ENCODE peak calls at places on chromosomes 11 and 22, in ten cellular contexts. G, L, O, E, J, N, W, I, Q and Z are unnamed samples. For H3K4me1, the result is how much of the 10 kb centered on the place peaks cover.

GRCh38 chr11:19199766-19200165 is 2.0 kb downstream of the CSRP3 start:
- DNase-seq in G (no peak), L (no peak), O (no peak), E (no peak), J (no peak), N (no peak), W (no peak), I (no peak), Q (no peak), Z (no peak)

GRCh38 chr11:111427471-111427912 is 48.4 kb upstream of the POU2AF1 start:
- DNase-seq in G (peak), L (no peak), O (no peak), E (no peak), J (no peak), N (peak), W (peak), I (no peak), Q (no peak), Z (no peak)

GRCh38 chr22:45777046-45777851 is 105.6 kb downstream of the ATXN10 start:
- DNase-seq in G (peak), L (no peak), O (no peak), E (no peak), J (no peak), N (no peak), W (no peak), I (no peak), Q (peak), Z (no peak)

GRCh38 chr11:65539401-65540289 is 14.8 kb downstream of the SCYL1 start:
- DNase-seq in G (peak), L (peak), O (peak), E (no peak), J (peak), N (no peak), W (no peak), I (no peak), Q (no peak), Z (no peak)

GRCh38 chr11:117744471-117745280 is 52.3 kb downstream of the DSCAML1 start:
- DNase-seq in G (no peak), L (no peak), O (no peak), E (no peak), J (no peak), N (no peak), W (no peak), I (no peak), Q (no peak), Z (no peak)

GRCh38 chr11:18617688-18618340 is 16.3 kb downstream of the SPTY2D1 start:
- DNase-seq in G (no peak), L (no peak), O (no peak), E (no peak), J (no peak), N (peak), W (no peak), I (peak), Q (no peak), Z (no peak)

GRCh38 chr11:69640260-69640994 is 529 bp upstream of the CCND1 start:
- DNase-seq in G (peak), L (peak), O (peak), E (no peak), J (peak), N (no peak), W (no peak), I (no peak), Q (peak), Z (no peak)

GRCh38 chr11:122068096-122068495 is 47.9 kb downstream of the BLID start:
- DNase-seq in G (no peak), L (no peak), O (no peak), E (no peak), J (no peak), N (no peak), W (no peak), I (no peak), Q (no peak), Z (no peak)

GRCh38 chr22:29216873-29217666 is 11.4 kb downstream of the EMID1 start:
- DNase-seq in G (peak), L (no peak), O (peak), E (no peak), J (no peak), N (no peak), W (no peak), I (no peak), Q (peak), Z (no peak)

GRCh38 chr11:33567004-33567403 is 133.6 kb downstream of the C11orf91 start:
- DNase-seq in G (no peak), L (no peak), O (no peak), E (no peak), J (no peak), N (no peak), W (no peak), I (no peak), Q (no peak), Z (no peak)

GRCh38 chr11:121595717-121596156 is 143.0 kb upstream of the SORL1-AS1 start:
- DNase-seq in G (peak), L (no peak), O (no peak), E (no peak), J (no peak), N (no peak), W (no peak), I (no peak), Q (peak), Z (no peak)

GRCh38 chr11:79768343-79768742 is 327.5 kb upstream of the TENM4 start:
- DNase-seq in G (no peak), L (peak), O (peak), E (no peak), J (no peak), N (no peak), W (no peak), I (no peak), Q (no peak), Z (peak)

GRCh38 chr11:31940396-31941037 is 129.4 kb upstream of the PAX6 start:
- DNase-seq in G (no peak), L (no peak), O (no peak), E (no peak), J (no peak), N (no peak), W (no peak), I (no peak), Q (no peak), Z (peak)

GRCh38 chr11:61564936-61565696 is 15.8 kb downstream of the SYT7 start:
- DNase-seq in G (no peak), L (no peak), O (peak), E (no peak), J (no peak), N (no peak), W (no peak), I (no peak), Q (no peak), Z (no peak)

GRCh38 chr11:121416909-121417567 is 35.1 kb upstream of the SORL1 start:
- DNase-seq in G (peak), L (peak), O (peak), E (peak), J (no peak), N (peak), W (no peak), I (peak), Q (peak), Z (peak)

GRCh38 chr11:111764621-111765020 is 1.6 kb downstream of the PPP2R1B start:
- DNase-seq in G (peak), L (no peak), O (no peak), E (no peak), J (no peak), N (no peak), W (no peak), I (no peak), Q (no peak), Z (no peak)

GRCh38 chr22:16803255-16803917 is 21.8 kb downstream of the XKR3 start:
- DNase-seq in G (no peak), L (no peak), O (no peak), E (no peak), J (no peak), N (no peak), W (no peak), I (no peak), Q (no peak), Z (no peak)

GRCh38 chr22:23222033-23222840 is 41.9 kb downstream of the BCR start:
- DNase-seq in G (no peak), L (no peak), O (no peak), E (no peak), J (no peak), N (no peak), W (no peak), I (no peak), Q (no peak), Z (no peak)

GRCh38 chr22:17897411-17897810 is 123.1 kb upstream of the BID start:
- DNase-seq in G (peak), L (no peak), O (no peak), E (no peak), J (no peak), N (no peak), W (no peak), I (no peak), Q (no peak), Z (no peak)

GRCh38 chr11:16776716-16777115 is 38.3 kb downstream of the C11orf58 start:
- DNase-seq in G (no peak), L (peak), O (no peak), E (no peak), J (no peak), N (no peak), W (no peak), I (no peak), Q (no peak), Z (no peak)

GRCh38 chr11:60307507-60308195 is 19.4 kb upstream of the MS4A6E start:
- DNase-seq in G (peak), L (no peak), O (no peak), E (no peak), J (no peak), N (no peak), W (no peak), I (no peak), Q (no peak), Z (no peak)
- H3K4me3 ChIP-seq in G (no peak), L (no peak), O (no peak), E (no peak), J (no peak), N (no peak), W (no peak), I (no peak), Q (no peak), Z (no peak)

GRCh38 chr22:21626735-21627469 is 2.9 kb downstream of the YDJC start:
- DNase-seq in G (no peak), L (no peak), O (no peak), E (no peak), J (no peak), N (no peak), W (no peak), I (no peak), Q (no peak), Z (no peak)
- H3K4me1 ChIP-seq in G (under half), L (under half), O (under half), E (under half), J (under half), N (under half), W (under half), I (under half), Q (under half), Z (under half)

GRCh38 chr11:123221074-123221473 is 26.0 kb upstream of the CLMP start:
- DNase-seq in G (no peak), L (no peak), O (no peak), E (no peak), J (no peak), N (no peak), W (no peak), I (no peak), Q (no peak), Z (no peak)

GRCh38 chr11:123216249-123216648 is 21.2 kb upstream of the CLMP start:
- DNase-seq in G (no peak), L (no peak), O (no peak), E (no peak), J (no peak), N (no peak), W (no peak), I (no peak), Q (no peak), Z (no peak)

GRCh38 chr11:123219066-123219697 is 24.1 kb upstream of the CLMP start:
- DNase-seq in G (no peak), L (no peak), O (no peak), E (no peak), J (no peak), N (no peak), W (no peak), I (no peak), Q (peak), Z (no peak)

GRCh38 chr11:123217897-123218296 is 22.8 kb upstream of the CLMP start:
- DNase-seq in G (no peak), L (no peak), O (no peak), E (no peak), J (no peak), N (no peak), W (no peak), I (no peak), Q (no peak), Z (no peak)

DNA sequence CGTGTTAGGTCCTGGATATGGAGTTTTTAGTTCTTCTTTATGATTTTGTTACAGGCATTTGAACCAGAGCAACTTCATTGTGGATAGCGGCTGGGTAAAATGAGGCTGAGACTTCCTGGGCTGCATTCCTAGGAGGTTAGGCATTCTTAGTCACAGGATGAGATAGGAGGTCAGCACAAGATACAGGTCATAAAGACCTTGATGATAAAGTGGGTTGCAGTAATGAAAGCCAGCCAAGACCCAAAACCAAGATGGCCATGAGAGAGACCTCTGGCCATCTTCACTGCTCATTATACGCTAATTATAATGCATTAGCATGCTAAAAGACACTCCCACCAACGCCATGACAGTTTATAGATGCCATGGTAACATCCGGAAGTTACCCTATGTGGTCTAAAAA is 23.4 kb upstream of the CLMP start:
- DNase-seq in G (no peak), L (no peak), O (no peak), E (no peak), J (no peak), N (no peak), W (no peak), I (no peak), Q (peak), Z (no peak)
- H3K4me3 ChIP-seq in G (no peak), L (no peak), O (no peak), E (no peak), J (no peak), N (no peak), W (no peak), I (no peak), Q (no peak), Z (no peak)

DNA sequence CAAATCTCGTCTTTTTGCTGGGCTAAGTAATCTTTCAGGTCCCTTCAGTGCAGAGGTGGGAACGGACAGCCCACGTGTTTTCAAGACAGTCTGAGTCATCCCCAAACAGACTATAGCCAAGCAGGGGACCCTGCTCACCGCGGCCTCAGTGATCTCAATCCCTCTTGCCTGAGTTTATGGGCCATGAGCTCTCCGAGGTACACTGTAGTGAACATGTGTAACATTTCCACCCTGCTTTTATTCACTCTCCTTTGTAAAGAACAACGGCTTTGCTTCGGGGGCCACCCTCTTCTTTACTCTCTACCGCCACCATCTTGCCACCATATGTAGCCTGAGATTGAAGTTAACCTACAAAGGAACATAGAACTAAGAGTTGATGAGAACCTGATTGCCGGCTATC is 11.5 kb upstream of the KCTD14 start:
- DNase-seq in G (no peak), L (no peak), O (no peak), E (no peak), J (no peak), N (no peak), W (no peak), I (no peak), Q (no peak), Z (no peak)
- H3K4me1 ChIP-seq in G (under half), L (half or more), O (under half), E (under half), J (under half), N (under half), W (under half), I (under half), Q (under half), Z (under half)

DNA sequence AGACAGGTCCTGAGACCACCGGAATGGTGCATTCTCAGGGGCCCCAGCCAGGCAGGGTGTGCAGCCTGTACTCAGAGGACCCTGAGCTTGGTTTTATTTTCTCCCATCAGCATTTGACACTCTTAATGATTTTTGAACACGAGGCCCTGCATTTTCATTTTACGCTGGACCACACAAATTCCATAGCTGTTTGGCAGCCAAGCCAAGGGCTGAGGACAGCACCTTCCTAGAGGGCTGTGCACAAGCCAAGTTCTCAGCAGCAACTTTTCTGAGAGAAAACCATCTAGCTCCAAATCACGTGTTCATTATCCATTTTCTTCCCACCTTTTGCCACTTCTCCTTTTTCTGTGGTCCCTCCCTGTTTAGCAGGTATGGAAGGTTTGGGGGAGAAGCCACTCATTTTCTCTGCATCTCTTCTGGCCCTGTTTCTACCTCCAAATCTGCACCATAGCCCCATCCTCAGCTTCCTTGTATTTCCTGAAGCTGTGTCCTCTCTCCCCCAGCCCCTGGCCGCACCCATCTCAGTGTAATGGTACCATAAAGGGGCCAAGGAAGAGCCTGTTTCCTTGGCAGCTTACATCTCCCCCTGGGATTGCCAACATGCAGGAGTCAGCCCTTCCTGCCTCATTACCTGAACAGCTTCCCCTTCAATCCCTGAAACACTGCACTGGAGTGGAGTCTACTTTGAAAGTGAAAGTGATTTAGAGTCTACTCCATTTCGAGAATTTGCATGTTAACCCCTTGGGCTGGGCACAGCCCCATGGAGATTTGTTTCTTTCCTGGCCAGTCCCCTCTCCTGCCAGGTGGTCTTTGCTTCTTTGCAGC is 60.3 kb downstream of the TRAF6 start:
- DNase-seq in G (no peak), L (no peak), O (no peak), E (no peak), J (no peak), N (no peak), W (no peak), I (peak), Q (no peak), Z (no peak)
- H3K4me3 ChIP-seq in G (no peak), L (peak), O (no peak), E (no peak), J (no peak), N (peak), W (no peak), I (peak), Q (no peak), Z (peak)

GRCh38 chr11:130002846-130003716 is 446 bp upstream of the PRDM10 start:
- DNase-seq in G (peak), L (peak), O (peak), E (peak), J (peak), N (peak), W (peak), I (peak), Q (peak), Z (peak)
- H3K4me1 ChIP-seq in G (under half), L (under half), O (under half), E (under half), J (under half), N (under half), W (under half), I (under half), Q (under half), Z (under half)

DNA sequence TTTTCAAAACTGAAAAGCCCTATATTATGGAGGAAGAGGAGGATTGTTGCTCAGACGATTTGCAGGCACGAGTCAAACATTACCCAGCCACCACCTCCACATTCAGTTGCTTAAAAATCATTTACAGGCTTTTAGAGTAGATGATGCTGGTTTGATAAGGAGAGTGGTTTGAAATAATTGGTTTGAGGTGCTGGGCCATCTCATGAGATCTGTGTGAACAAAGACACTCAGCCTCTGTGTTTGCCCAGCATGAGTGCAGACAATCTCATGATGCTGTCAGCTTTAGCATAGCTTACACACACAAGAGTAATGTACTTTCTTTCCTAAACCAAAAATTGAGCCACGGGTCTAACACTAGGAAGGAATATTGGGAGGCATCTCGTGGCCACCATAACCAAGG is 4.3 kb downstream of the SLC43A3 start:
- DNase-seq in G (no peak), L (no peak), O (no peak), E (no peak), J (no peak), N (no peak), W (no peak), I (no peak), Q (no peak), Z (no peak)
- H3K4me3 ChIP-seq in G (no peak), L (no peak), O (no peak), E (no peak), J (no peak), N (no peak), W (no peak), I (no peak), Q (no peak), Z (no peak)